ENCODE peak calls at places on chromosome 10, in six cellular contexts. G is Panc1, D is cardiac fibroblast, S is GM12865, O is epithelial cell of esophagus, U is bronchial epithelial cell. X is an unnamed sample.

GRCh38 chr10:91366687-91367086 is 43.5 kb upstream of the HECTD2 start:
- DNase-seq in G (no peak), D (no peak), S (no peak), O (peak; percentile 30), U (peak; percentile 73), X (no peak)

GRCh38 chr10:19730071-19730470 is 86.2 kb upstream of the PLXDC2 start:
- DNase-seq in G (no peak), D (peak; percentile 47), S (no peak), O (no peak), U (peak; percentile 20), X (no peak)

GRCh38 chr10:13686331-13686752 is 99.6 kb downstream of the PRPF18 start:
- DNase-seq in G (no peak), D (peak; percentile 78), S (peak; percentile 9), O (peak; percentile 20), U (peak; percentile 16), X (no peak)

GRCh38 chr10:46528675-46529615 is 27.5 kb downstream of the GPRIN2 start:
- DNase-seq in G (no peak), D (no peak), S (no peak), O (no peak), U (no peak), X (no peak)

GRCh38 chr10:21978191-21978862 is 25.2 kb downstream of the DNAJC1 start:
- DNase-seq in G (no peak), D (peak; percentile 25), S (no peak), O (peak; percentile 29), U (peak; percentile 64), X (no peak)

GRCh38 chr10:45520476-45520875 is 146.5 kb downstream of the ALOX5 start:
- DNase-seq in G (no peak), D (no peak), S (peak; percentile 11), O (no peak), U (no peak), X (no peak)

GRCh38 chr10:61176428-61176827 is 232.4 kb upstream of the RHOBTB1 start:
- DNase-seq in G (no peak), D (no peak), S (no peak), O (no peak), U (no peak), X (no peak)

GRCh38 chr10:62048919-62049636 is 147.6 kb downstream of the ARID5B start:
- DNase-seq in G (peak; percentile 88), D (peak; percentile 98), S (peak; percentile 66), O (peak; percentile 98), U (peak; percentile 96), X (peak; percentile 93)

GRCh38 chr10:26031300-26031699 is 97.3 kb downstream of the MYO3A start:
- DNase-seq in G (no peak), D (no peak), S (peak; percentile 5), O (no peak), U (no peak), X (no peak)

GRCh38 chr10:24707445-24707844 is 16.2 kb downstream of the ARHGAP21 start:
- DNase-seq in G (no peak), D (no peak), S (no peak), O (peak; percentile 59), U (peak; percentile 79), X (no peak)

GRCh38 chr10:24708081-24708480 is 15.6 kb downstream of the ARHGAP21 start:
- DNase-seq in G (no peak), D (no peak), S (no peak), O (no peak), U (no peak), X (no peak)

GRCh38 chr10:24703700-24704099 is 20.0 kb downstream of the ARHGAP21 start:
- DNase-seq in G (no peak), D (peak; percentile 77), S (no peak), O (no peak), U (no peak), X (peak; percentile 77)

GRCh38 chr10:24711465-24711864 is 12.2 kb downstream of the ARHGAP21 start:
- DNase-seq in G (no peak), D (no peak), S (no peak), O (no peak), U (no peak), X (no peak)

GRCh38 chr10:24706479-24707118 is 17.1 kb downstream of the ARHGAP21 start:
- DNase-seq in G (no peak), D (peak; percentile 97), S (no peak), O (peak; percentile 97), U (peak; percentile 97), X (peak; percentile 83)
- H3K4me3 ChIP-seq in G (no peak overlapping the region), D (no peak overlapping the region), S (no peak overlapping the region), O (no peak overlapping the region), U (no peak overlapping the region), X (no peak overlapping the region)

GRCh38 chr10:72096115-72097000 is 8.0 kb upstream of the SPOCK2 start:
- DNase-seq in G (no peak), D (peak; percentile 21), S (no peak), O (no peak), U (no peak), X (no peak)
- TF ChIP-seq CTCF in G (no peak), D (no peak), S (no peak), O (no peak), U (no peak), X (no peak)

GRCh38 chr10:102650655-102651454 is 6.6 kb downstream of the TRIM8 start:
- DNase-seq in G (no peak), D (no peak), S (peak; percentile 37), O (no peak), U (no peak), X (no peak)

GRCh38 chr10:102651455-102652169 is 7.3 kb downstream of the TRIM8 start:
- DNase-seq in G (no peak), D (no peak), S (peak; percentile 49), O (no peak), U (no peak), X (no peak)

GRCh38 chr10:102648889-102649752 is 4.8 kb downstream of the TRIM8 start:
- DNase-seq in G (no peak), D (no peak), S (peak; percentile 59), O (no peak), U (no peak), X (no peak)

GRCh38 chr10:102648269-102648888 is 4.1 kb downstream of the TRIM8 start:
- DNase-seq in G (no peak), D (no peak), S (no peak), O (peak; percentile 28), U (no peak), X (no peak)

DNA sequence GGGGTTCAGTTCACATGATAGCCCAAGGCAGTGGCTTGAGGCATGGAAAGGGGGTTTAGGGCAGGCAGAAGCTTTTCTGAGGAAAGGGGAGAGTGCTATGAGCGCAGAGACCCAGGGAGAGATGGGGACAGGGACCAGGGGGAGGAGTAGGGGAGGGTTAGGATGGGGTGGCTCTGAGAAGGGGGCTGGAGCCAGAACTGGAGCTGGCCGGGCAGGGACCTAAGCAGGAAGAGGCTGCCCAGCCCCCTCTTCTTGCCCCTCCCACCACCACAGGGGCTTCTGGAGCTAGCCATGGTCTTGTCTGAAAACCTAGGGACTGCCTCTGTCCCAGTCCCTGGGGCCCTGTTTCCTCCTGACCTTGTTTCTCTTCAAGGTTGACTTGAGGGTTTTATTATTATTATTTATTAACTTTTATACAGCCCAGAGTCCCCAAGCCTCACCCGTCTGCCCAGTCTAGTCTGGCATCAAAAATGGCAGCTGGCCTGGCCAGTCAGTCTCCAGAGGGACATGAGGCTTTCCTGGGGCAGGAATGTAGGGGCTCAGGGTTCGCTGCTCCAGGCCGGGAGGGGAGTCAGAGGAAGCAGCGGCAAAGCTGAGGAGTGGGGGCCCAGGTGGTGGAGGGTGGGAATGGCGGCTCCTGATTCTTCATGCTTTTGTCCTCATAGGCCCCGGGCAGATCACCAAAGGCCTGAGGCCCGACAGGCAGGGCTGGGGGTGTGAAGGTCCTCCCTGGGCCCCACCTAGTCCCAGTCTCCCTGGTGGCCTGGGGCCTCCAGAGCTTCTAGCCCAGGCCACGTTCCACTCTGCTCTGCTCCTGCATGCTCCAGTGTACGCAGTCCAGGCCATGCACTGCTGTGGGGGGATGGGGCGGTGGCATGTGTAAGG is 5.7 kb downstream of the TRIM8 start:
- DNase-seq in G (no peak), D (no peak), S (no peak), O (no peak), U (no peak), X (no peak)
- H3K4me3 ChIP-seq in G (no peak overlapping the region), D (peak overlapping the region; percentile 14), S (peak overlapping the region; percentile 90), O (no peak overlapping the region), U (no peak overlapping the region), X (no peak overlapping the region)

GRCh38 chr10:97589479-97589878 is at the start of gene C10orf62:
- DNase-seq in G (no peak), D (no peak), S (no peak), O (no peak), U (no peak), X (no peak)
- TF ChIP-seq CTCF in G (no peak), D (no peak), S (no peak), O (no peak), U (no peak), X (no peak)

GRCh38 chr10:114683593-114683992 is 25.5 kb upstream of the ABLIM1 start:
- DNase-seq in G (no peak), D (no peak), S (no peak), O (no peak), U (no peak), X (no peak)

GRCh38 chr10:114683162-114683561 is 25.1 kb upstream of the ABLIM1 start:
- DNase-seq in G (no peak), D (no peak), S (no peak), O (peak; percentile 87), U (peak; percentile 87), X (no peak)

GRCh38 chr10:114685456-114685855 is 27.4 kb upstream of the ABLIM1 start:
- DNase-seq in G (no peak), D (no peak), S (no peak), O (no peak), U (no peak), X (no peak)

GRCh38 chr10:114684822-114685209 is 26.7 kb upstream of the ABLIM1 start:
- DNase-seq in G (no peak), D (peak; percentile 62), S (no peak), O (peak; percentile 81), U (peak; percentile 78), X (no peak)

GRCh38 chr10:114684085-114684821 is 26.2 kb upstream of the ABLIM1 start:
- DNase-seq in G (no peak), D (no peak), S (no peak), O (peak; percentile 64), U (peak; percentile 37), X (no peak)
- H3K4me3 ChIP-seq in G (peak overlapping the region; percentile 55), D (no peak overlapping the region), S (no peak overlapping the region), O (peak overlapping the region; percentile 2), U (no peak overlapping the region), X (peak overlapping the region; percentile 31)

GRCh38 chr10:52170776-52171175 is 143.3 kb upstream of the DKK1 start:
- DNase-seq in G (no peak), D (no peak), S (peak; percentile 3), O (peak; percentile 1), U (no peak), X (no peak)

DNA sequence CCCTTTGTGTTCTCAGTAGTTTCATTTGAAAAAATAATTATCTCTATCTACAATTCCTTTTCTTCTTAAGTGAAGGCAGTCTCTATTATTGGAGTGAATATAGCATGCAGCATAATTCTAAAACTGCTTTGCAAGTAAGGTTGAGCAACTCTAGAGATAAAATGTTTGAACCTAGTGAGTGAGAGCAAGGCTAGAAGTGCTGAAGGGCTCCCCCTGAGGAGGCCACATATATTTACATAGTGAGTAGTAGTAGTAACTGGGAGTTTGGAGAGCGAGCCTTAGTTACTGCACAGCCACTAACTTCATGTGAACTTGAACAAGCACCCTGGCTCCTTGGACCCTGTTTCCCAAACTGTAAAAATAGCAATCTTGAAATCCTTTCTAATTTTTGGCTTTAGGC is 141.5 kb upstream of the DKK1 start:
- DNase-seq in G (no peak), D (peak; percentile 15), S (no peak), O (peak; percentile 31), U (peak; percentile 2), X (no peak)
- TF ChIP-seq CTCF in G (peak; percentile 40), D (peak; percentile 19), S (no peak), O (peak; percentile 34), U (no peak), X (peak; percentile 23)